ENCODE peak calls at places on chromosomes 11 and 22, in nine cellular contexts. I is left ventricle myocardium inferior, C is A549, E is AG10803, D is GM10248, Y is spleen, P is HFF-Myc, F is tibial artery, K is neural crest cell. O is an unnamed sample.

GRCh38 chr22:23791737-23792645 is 5.2 kb downstream of the SMARCB1 start:
- DNase-seq in I (no peak), C (no peak), E (no peak), D (no peak), Y (peak), P (no peak), F (no peak), K (no peak), O (no peak)

GRCh38 chr22:23225724-23226496 is 45.6 kb downstream of the BCR start:
- DNase-seq in I (peak), C (peak), E (peak), D (no peak), Y (peak), P (no peak), F (peak), K (no peak), O (no peak)

GRCh38 chr11:72730706-72731105 is 21.5 kb downstream of the ARAP1 start:
- DNase-seq in I (no peak), C (no peak), E (no peak), D (no peak), Y (no peak), P (no peak), F (no peak), K (no peak), O (no peak)

GRCh38 chr11:60887531-60887930 is 18.9 kb downstream of the PRPF19 start:
- DNase-seq in I (no peak), C (peak), E (peak), D (no peak), Y (no peak), P (no peak), F (no peak), K (no peak), O (no peak)

GRCh38 chr11:36469063-36469462 is 41.0 kb downstream of the TRAF6 start:
- DNase-seq in I (no peak), C (peak), E (no peak), D (no peak), Y (no peak), P (no peak), F (no peak), K (no peak), O (no peak)

GRCh38 chr11:86938900-86939880 is 16.0 kb downstream of the FZD4 start:
- DNase-seq in I (no peak), C (peak), E (peak), D (peak), Y (no peak), P (no peak), F (no peak), K (no peak), O (no peak)

GRCh38 chr11:56948991-56949390 is 39.7 kb upstream of the OR5AK2 start:
- DNase-seq in I (no peak), C (no peak), E (no peak), D (no peak), Y (no peak), P (no peak), F (no peak), K (no peak), O (no peak)

GRCh38 chr11:130609121-130610035 is 160.9 kb downstream of the ADAMTS15 start:
- DNase-seq in I (peak), C (no peak), E (peak), D (no peak), Y (no peak), P (no peak), F (peak), K (no peak), O (no peak)

GRCh38 chr11:35525501-35526175 is at the start of gene PAMR1:
- DNase-seq in I (peak), C (no peak), E (peak), D (peak), Y (peak), P (no peak), F (peak), K (no peak), O (no peak)

GRCh38 chr11:27296406-27296994 is 66.5 kb downstream of the CCDC34 start:
- DNase-seq in I (no peak), C (peak), E (peak), D (peak), Y (no peak), P (no peak), F (no peak), K (no peak), O (peak)

GRCh38 chr22:32823024-32823730 is 21.7 kb downstream of the TIMP3 start:
- DNase-seq in I (no peak), C (peak), E (no peak), D (peak), Y (no peak), P (no peak), F (peak), K (peak), O (no peak)

GRCh38 chr11:31487848-31488247 is 21.6 kb downstream of the IMMP1L start:
- DNase-seq in I (no peak), C (peak), E (peak), D (no peak), Y (no peak), P (peak), F (no peak), K (peak), O (no peak)

GRCh38 chr11:134857035-134857434 is 445.0 kb upstream of the B3GAT1 start:
- DNase-seq in I (no peak), C (no peak), E (no peak), D (no peak), Y (no peak), P (no peak), F (no peak), K (no peak), O (no peak)

GRCh38 chr11:120331301-120331966 is 4.8 kb upstream of the ARHGEF12 start:
- DNase-seq in I (peak), C (peak), E (peak), D (no peak), Y (no peak), P (peak), F (no peak), K (no peak), O (peak)

GRCh38 chr11:117072517-117073218 is 25.6 kb downstream of the SIK3 start:
- DNase-seq in I (no peak), C (peak), E (peak), D (peak), Y (no peak), P (peak), F (no peak), K (no peak), O (peak)

GRCh38 chr22:28019881-28020861 is 101.1 kb upstream of the PITPNB start:
- DNase-seq in I (peak), C (peak), E (peak), D (peak), Y (peak), P (no peak), F (peak), K (peak), O (no peak)

GRCh38 chr11:83241291-83241946 is 44.7 kb downstream of the CCDC90B start:
- DNase-seq in I (no peak), C (peak), E (peak), D (peak), Y (no peak), P (peak), F (no peak), K (peak), O (peak)

GRCh38 chr11:6307879-6308278 is 12.4 kb downstream of the CAVIN3 start:
- DNase-seq in I (no peak), C (no peak), E (peak), D (no peak), Y (no peak), P (no peak), F (no peak), K (no peak), O (no peak)

GRCh38 chr11:17607572-17608570 is 60.8 kb downstream of the OTOG start:
- DNase-seq in I (no peak), C (no peak), E (no peak), D (no peak), Y (no peak), P (no peak), F (peak), K (no peak), O (no peak)

GRCh38 chr11:2813141-2813908 is 72.2 kb downstream of the CDKN1C start:
- DNase-seq in I (peak), C (no peak), E (no peak), D (no peak), Y (peak), P (no peak), F (no peak), K (no peak), O (peak)

DNA sequence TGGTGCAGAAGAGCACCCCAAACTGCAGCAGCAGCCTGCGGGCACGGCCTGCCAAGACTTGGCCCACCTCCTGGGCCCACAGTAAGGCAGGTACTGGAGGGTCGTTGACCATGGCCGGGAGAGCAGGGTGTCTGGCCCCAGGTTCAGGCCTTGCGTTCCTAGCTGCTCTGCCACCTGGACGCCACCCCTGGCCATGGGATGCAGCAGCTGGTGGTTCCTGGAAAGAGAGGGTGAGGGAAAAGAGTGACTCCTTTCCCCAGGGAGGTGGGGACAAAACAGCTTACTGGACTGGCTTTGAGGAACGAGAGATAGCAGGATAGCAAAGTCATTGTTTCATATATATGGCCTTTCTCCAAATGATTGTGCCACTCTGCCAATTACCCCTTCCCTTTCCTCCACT is 1.8 kb downstream of the BSCL2 start:
- DNase-seq in I (no peak), C (no peak), E (no peak), D (no peak), Y (peak), P (no peak), F (no peak), K (no peak), O (no peak)
- TF ChIP-seq CTCF in I (no peak), C (no peak), E (no peak), D (no peak), Y (no peak), P (no peak), F (no peak), K (no peak), O (peak)

GRCh38 chr11:48075637-48076036 is 95.3 kb downstream of the PTPRJ start:
- DNase-seq in I (no peak), C (no peak), E (no peak), D (no peak), Y (no peak), P (no peak), F (no peak), K (no peak), O (no peak)
- TF ChIP-seq CTCF in I (no peak), C (no peak), E (no peak), D (no peak), Y (no peak), P (no peak), F (no peak), K (no peak), O (no peak)

GRCh38 chr11:10906521-10906920 is 48.7 kb upstream of the ZBED5 start:
- DNase-seq in I (no peak), C (peak), E (peak), D (no peak), Y (no peak), P (no peak), F (no peak), K (no peak), O (no peak)
- TF ChIP-seq CTCF in I (peak), C (peak), E (peak), D (no peak), Y (no peak), P (peak), F (no peak), K (no peak), O (no peak)

GRCh38 chr11:32963721-32964120 is 52.0 kb upstream of the DEPDC7 start:
- DNase-seq in I (no peak), C (no peak), E (no peak), D (no peak), Y (no peak), P (no peak), F (no peak), K (no peak), O (no peak)
- TF ChIP-seq CTCF in I (no peak), C (no peak), E (no peak), D (no peak), Y (no peak), P (no peak), F (no peak), K (no peak), O (no peak)

DNA sequence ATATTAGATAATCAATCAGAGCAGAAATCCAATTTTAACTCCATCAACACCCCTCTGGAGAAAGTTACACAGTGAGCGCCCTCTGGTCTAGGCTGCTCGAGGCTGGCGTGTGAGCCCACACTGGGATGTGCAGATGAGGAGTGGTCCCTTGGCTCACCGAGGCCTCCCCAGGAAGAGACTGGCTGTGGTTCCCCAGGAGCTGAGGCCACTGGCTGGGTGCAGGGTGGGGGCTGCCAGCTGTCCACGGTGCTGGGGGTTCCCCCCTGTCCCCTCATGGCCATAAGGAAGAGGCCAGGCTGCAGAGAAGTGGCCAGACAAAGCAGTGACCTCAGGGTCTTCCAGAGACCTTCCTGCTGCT is 750.7 kb downstream of the BRD1 start:
- DNase-seq in I (no peak), C (no peak), E (no peak), D (no peak), Y (no peak), P (no peak), F (peak), K (no peak), O (no peak)
- TF ChIP-seq CTCF in I (no peak), C (no peak), E (no peak), D (no peak), Y (no peak), P (no peak), F (no peak), K (no peak), O (no peak)

GRCh38 chr11:9056467-9056866 is 34.9 kb downstream of the SCUBE2 start:
- DNase-seq in I (no peak), C (no peak), E (no peak), D (no peak), Y (no peak), P (no peak), F (no peak), K (no peak), O (no peak)

GRCh38 chr11:9057888-9058287 is 33.5 kb downstream of the SCUBE2 start:
- DNase-seq in I (no peak), C (no peak), E (no peak), D (no peak), Y (no peak), P (no peak), F (no peak), K (no peak), O (no peak)

GRCh38 chr11:9053631-9054030 is 37.8 kb downstream of the SCUBE2 start:
- DNase-seq in I (no peak), C (no peak), E (peak), D (no peak), Y (no peak), P (no peak), F (no peak), K (no peak), O (peak)

GRCh38 chr11:9060700-9061111 is 30.7 kb downstream of the SCUBE2 start:
- DNase-seq in I (no peak), C (peak), E (no peak), D (peak), Y (no peak), P (no peak), F (no peak), K (no peak), O (no peak)

GRCh38 chr11:9057032-9057431 is 34.4 kb downstream of the SCUBE2 start:
- DNase-seq in I (no peak), C (no peak), E (peak), D (no peak), Y (no peak), P (no peak), F (no peak), K (no peak), O (no peak)
- TF ChIP-seq CTCF in I (no peak), C (no peak), E (no peak), D (no peak), Y (no peak), P (no peak), F (no peak), K (no peak), O (no peak)

O was measured in kidney epithelial cell.